ENCODE peak calls at places on chromosome 5, in ten cellular contexts. B is stimulated activated CD4-positive, alpha-beta T cell treated with anti-CD3 and anti-CD28 coated beads, Interleukin-2, amount 100 ng/mL, for 48 hours; R is neuronal stem cell; M is activated CD8-positive, alpha-beta memory T cell treated with anti-CD3 and anti-CD28 coated beads for 1 hour; W is T1000; E is naive thymus-derived CD4-positive, alpha-beta T cell; D is C1 segment of cervical spinal cord; V is choroid plexus epithelial cell; F is activated CD4-positive, alpha-beta T cell treated with anti-CD3 and anti-CD28 coated beads, Interleukin-2, amount 10 ng/mL, durations not matched to agents 7 days and 5 days; T is AG10803. J is an unnamed sample.

GRCh38 chr5:127766556-127767335 is 63.6 kb downstream of the CCDC192 start:
- DNase-seq in B (no peak), R (no peak), M (no peak), W (no peak), E (no peak), D (no peak), V (peak; percentile 29), F (no peak), T (peak; percentile 1), J (no peak)

GRCh38 chr5:139698461-139699146 is 50.5 kb downstream of the CXXC5 start:
- DNase-seq in B (no peak), R (peak; percentile 76), M (no peak), W (no peak), E (no peak), D (no peak), V (peak; percentile 73), F (no peak), T (peak; percentile 86), J (peak; percentile 32)

GRCh38 chr5:89729623-89730390 is 679.7 kb downstream of the CETN3 start:
- DNase-seq in B (no peak), R (no peak), M (no peak), W (no peak), E (no peak), D (no peak), V (peak; percentile 40), F (no peak), T (peak; percentile 3), J (no peak)

GRCh38 chr5:160155017-160155725 is 35.9 kb upstream of the PWWP2A start:
- DNase-seq in B (no peak), R (no peak), M (no peak), W (no peak), E (no peak), D (no peak), V (no peak), F (no peak), T (no peak), J (no peak)

GRCh38 chr5:137470111-137470920 is 28.8 kb downstream of the SPOCK1 start:
- DNase-seq in B (no peak), R (no peak), M (no peak), W (peak; percentile 71), E (no peak), D (no peak), V (peak; percentile 73), F (no peak), T (peak; percentile 97), J (no peak)

GRCh38 chr5:39494099-39494498 is 69.3 kb upstream of the DAB2 start:
- DNase-seq in B (no peak), R (no peak), M (no peak), W (no peak), E (no peak), D (no peak), V (peak; percentile 88), F (no peak), T (peak; percentile 88), J (peak; percentile 70)

GRCh38 chr5:97980291-97980690 is 793.2 kb upstream of the RGMB start:
- DNase-seq in B (no peak), R (no peak), M (no peak), W (no peak), E (no peak), D (no peak), V (peak; percentile 14), F (no peak), T (no peak), J (no peak)

GRCh38 chr5:75681125-75681830 is 36.0 kb downstream of the POC5 start:
- DNase-seq in B (no peak), R (no peak), M (no peak), W (no peak), E (no peak), D (no peak), V (peak; percentile 75), F (no peak), T (peak; percentile 50), J (peak; percentile 32)

GRCh38 chr5:139663207-139663606 is 15.1 kb downstream of the CXXC5 start:
- DNase-seq in B (no peak), R (no peak), M (no peak), W (no peak), E (no peak), D (no peak), V (no peak), F (no peak), T (no peak), J (no peak)

GRCh38 chr5:143992461-143992860 is 178.0 kb downstream of the YIPF5 start:
- DNase-seq in B (no peak), R (no peak), M (no peak), W (no peak), E (no peak), D (no peak), V (no peak), F (no peak), T (peak; percentile 53), J (no peak)

GRCh38 chr5:172188893-172189692 is 1.1 kb upstream of the STK10 start:
- DNase-seq in B (no peak), R (peak; percentile 60), M (no peak), W (no peak), E (no peak), D (no peak), V (peak; percentile 73), F (no peak), T (no peak), J (no peak)

GRCh38 chr5:151093476-151093889 is 12.6 kb upstream of the TNIP1 start:
- DNase-seq in B (no peak), R (no peak), M (no peak), W (peak; percentile 48), E (no peak), D (no peak), V (peak; percentile 95), F (no peak), T (peak; percentile 98), J (no peak)

GRCh38 chr5:180208435-180209081 is 453 bp downstream of the RASGEF1C start:
- DNase-seq in B (no peak), R (peak; percentile 29), M (no peak), W (no peak), E (no peak), D (no peak), V (no peak), F (no peak), T (no peak), J (no peak)

GRCh38 chr5:151624486-151624885 is 33.4 kb upstream of the FAT2 start:
- DNase-seq in B (no peak), R (no peak), M (no peak), W (no peak), E (no peak), D (no peak), V (peak; percentile 15), F (no peak), T (no peak), J (peak; percentile 15)

GRCh38 chr5:135032613-135033025 is 1.4 kb downstream of the PITX1 start:
- DNase-seq in B (no peak), R (no peak), M (no peak), W (no peak), E (no peak), D (no peak), V (no peak), F (no peak), T (no peak), J (no peak)

GRCh38 chr5:107415762-107416161 is 255.0 kb downstream of the EFNA5 start:
- DNase-seq in B (no peak), R (no peak), M (no peak), W (no peak), E (no peak), D (no peak), V (no peak), F (no peak), T (no peak), J (no peak)

GRCh38 chr5:127015716-127016115 is 14.6 kb downstream of the MARCHF3 start:
- DNase-seq in B (no peak), R (no peak), M (no peak), W (no peak), E (no peak), D (no peak), V (no peak), F (no peak), T (no peak), J (no peak)

GRCh38 chr5:1187234-1187949 is 14.0 kb upstream of the SLC6A19 start:
- DNase-seq in B (no peak), R (no peak), M (no peak), W (no peak), E (no peak), D (no peak), V (no peak), F (no peak), T (no peak), J (no peak)

GRCh38 chr5:179130101-179130681 is 70.0 kb downstream of the ZNF354C start:
- DNase-seq in B (no peak), R (no peak), M (no peak), W (no peak), E (no peak), D (no peak), V (no peak), F (no peak), T (no peak), J (no peak)

GRCh38 chr5:126837242-126837641 is 60.3 kb downstream of the LMNB1 start:
- DNase-seq in B (no peak), R (no peak), M (no peak), W (no peak), E (no peak), D (no peak), V (no peak), F (no peak), T (no peak), J (no peak)

GRCh38 chr5:176611435-176611834 is 1.5 kb upstream of the GPRIN1 start:
- DNase-seq in B (peak; percentile 52), R (peak; percentile 71), M (no peak), W (peak; percentile 65), E (no peak), D (no peak), V (peak; percentile 93), F (peak; percentile 73), T (peak; percentile 82), J (no peak)

GRCh38 chr5:125276121-125276520 is 529.7 kb upstream of the ZNF608 start:
- DNase-seq in B (no peak), R (no peak), M (no peak), W (no peak), E (no peak), D (no peak), V (no peak), F (no peak), T (no peak), J (no peak)

GRCh38 chr5:151480384-151480783 is 33.0 kb downstream of the SLC36A1 start:
- DNase-seq in B (no peak), R (no peak), M (no peak), W (no peak), E (no peak), D (no peak), V (peak; percentile 5), F (no peak), T (peak; percentile 21), J (no peak)

GRCh38 chr5:66713998-66714397 is 117.8 kb downstream of the MAST4 start:
- DNase-seq in B (no peak), R (no peak), M (no peak), W (no peak), E (no peak), D (no peak), V (peak; percentile 8), F (no peak), T (no peak), J (no peak)

GRCh38 chr5:140632366-140633080 is 452 bp downstream of the CD14 start:
- DNase-seq in B (peak; percentile 35), R (no peak), M (no peak), W (peak; percentile 38), E (peak; percentile 29), D (peak; percentile 46), V (peak; percentile 52), F (peak; percentile 48), T (peak; percentile 33), J (no peak)

J was measured in NCI-H446 treated with DMSO at 0.1 percent for 48 hours.